ENCODE peak calls at places on chromosome 2, in four cellular contexts. C is coronary artery, T is kidney, R is fibroblast of the aortic adventitia. U is an unnamed sample.

GRCh38 chr2:217858519-217859466 is 144.0 kb downstream of the TNS1 start:
- DNase-seq in C (peak; percentile 98), R (peak; percentile 99), T (peak; percentile 94), U (peak; percentile 55)

GRCh38 chr2:236538242-236538641 is 31.4 kb upstream of the ACKR3 start:
- DNase-seq in R (no peak), T (no peak), C (no peak), U (no peak)

GRCh38 chr2:19802088-19802806 is 99.5 kb downstream of the TTC32 start:
- DNase-seq in R (peak; percentile 51), T (no peak), C (no peak), U (no peak)

GRCh38 chr2:216298719-216299118 is 73.6 kb downstream of the MARCHF4 start:
- DNase-seq in R (peak; percentile 79), T (no peak), C (no peak), U (no peak)

GRCh38 chr2:225779829-225780228 is 380.3 kb downstream of the NYAP2 start:
- DNase-seq in C (no peak), R (peak; percentile 79), T (no peak), U (no peak)

GRCh38 chr2:119753041-119753929 is 6.4 kb upstream of the PTPN4 start:
- DNase-seq in R (peak; percentile 70), C (no peak), T (no peak), U (no peak)

GRCh38 chr2:7919510-7919909 is 762.3 kb upstream of the ID2 start:
- DNase-seq in C (no peak), T (no peak), R (no peak), U (no peak)

GRCh38 chr2:71801969-71802368 is 345.7 kb downstream of the CYP26B1 start:
- DNase-seq in C (peak; percentile 76), T (no peak), R (peak; percentile 82), U (no peak)

GRCh38 chr2:65382323-65382722 is 50.1 kb downstream of the SPRED2 start:
- DNase-seq in R (no peak), C (no peak), T (no peak), U (no peak)

GRCh38 chr2:101340141-101340541 is 31.6 kb upstream of the RNF149 start:
- DNase-seq in R (peak; percentile 27), T (no peak), C (no peak), U (no peak)

GRCh38 chr2:143425896-143426295 is 296.7 kb downstream of the ARHGAP15 start:
- DNase-seq in T (no peak), C (no peak), R (no peak), U (no peak)

GRCh38 chr2:85089464-85090072 is 43.6 kb upstream of the TCF7L1 start:
- DNase-seq in C (no peak), T (no peak), R (no peak), U (no peak)

GRCh38 chr2:155747531-155747930 is 585.0 kb downstream of the NR4A2 start:
- DNase-seq in C (no peak), T (no peak), R (no peak), U (no peak)

GRCh38 chr2:16021611-16022363 is 81.4 kb downstream of the MYCN start:
- DNase-seq in C (no peak), T (no peak), R (no peak), U (no peak)

GRCh38 chr2:102080451-102081054 is 62.0 kb upstream of the IL1R1 start:
- DNase-seq in T (no peak), R (no peak), C (no peak), U (no peak)

GRCh38 chr2:19137433-19137832 is 221.0 kb downstream of the OSR1 start:
- DNase-seq in R (no peak), C (no peak), T (no peak), U (no peak)

GRCh38 chr2:20506281-20506685 is 59.4 kb downstream of the RHOB start:
- DNase-seq in T (no peak), C (no peak), R (peak; percentile 54), U (no peak)

GRCh38 chr2:238703436-238703835 is 144.4 kb upstream of the TWIST2 start:
- DNase-seq in T (no peak), R (no peak), C (peak; percentile 28), U (no peak)

GRCh38 chr2:216473187-216473586 is 25.5 kb upstream of the RPL37A start:
- DNase-seq in R (no peak), T (no peak), C (no peak), U (no peak)

GRCh38 chr2:134683561-134684112 is 35.2 kb downstream of the TMEM163 start:
- DNase-seq in C (no peak), R (peak; percentile 23), T (no peak), U (no peak)

GRCh38 chr2:12709207-12709522 is 7.6 kb upstream of the TRIB2 start:
- DNase-seq in C (no peak), T (no peak), R (no peak), U (no peak)

GRCh38 chr2:98025481-98026037 is 29.8 kb upstream of the TMEM131 start:
- DNase-seq in C (no peak), R (no peak), T (no peak), U (no peak)

GRCh38 chr2:232857158-232857563 is 12.9 kb upstream of the SNORC start:
- DNase-seq in C (no peak), T (no peak), R (peak; percentile 43), U (no peak)

GRCh38 chr2:18519991-18520604 is 40.4 kb downstream of the RDH14 start:
- DNase-seq in R (peak; percentile 94), C (no peak), T (no peak), U (no peak)

GRCh38 chr2:241018051-241018891 is 19.9 kb downstream of the SNED1 start:
- DNase-seq in T (peak; percentile 54), C (no peak), R (no peak), U (peak; percentile 20)

GRCh38 chr2:238097201-238097987 is 2.7 kb upstream of the ESPNL start:
- DNase-seq in R (no peak), C (no peak), T (peak; percentile 56), U (peak; percentile 21)

DNA sequence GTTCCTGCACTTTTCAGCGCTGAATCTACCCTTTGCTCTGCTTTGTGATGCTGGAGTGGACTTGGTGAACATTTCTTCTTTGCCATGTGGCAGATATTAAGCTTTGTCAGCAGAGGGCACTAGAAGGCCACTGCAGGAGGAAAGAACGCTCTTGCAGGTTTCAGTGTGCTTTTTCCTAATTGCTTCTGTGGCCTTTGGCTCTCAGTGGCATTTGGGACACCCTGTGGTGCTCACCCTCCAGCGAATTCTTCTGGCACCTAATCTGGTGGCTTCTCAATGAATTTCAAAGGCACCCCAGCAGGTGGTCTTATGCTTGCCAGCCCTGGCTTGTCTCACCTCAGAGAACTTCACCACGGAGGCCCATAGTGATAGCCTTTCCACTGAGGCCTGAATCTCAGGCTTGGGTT is 146.7 kb downstream of the MYO3B start:
- DNase-seq in R (peak; percentile 43), T (no peak), C (no peak), U (peak; percentile 26)
- TF ChIP-seq CTCF in R (peak; percentile 65), T (peak; percentile 78), C (peak; percentile 36), U (peak; percentile 51)

GRCh38 chr2:40404500-40404899 is 47.4 kb downstream of the SLC8A1 start:
- DNase-seq in C (no peak), T (no peak), R (no peak), U (no peak)
- TF ChIP-seq CTCF in C (no peak), T (no peak), R (no peak), U (no peak)

DNA sequence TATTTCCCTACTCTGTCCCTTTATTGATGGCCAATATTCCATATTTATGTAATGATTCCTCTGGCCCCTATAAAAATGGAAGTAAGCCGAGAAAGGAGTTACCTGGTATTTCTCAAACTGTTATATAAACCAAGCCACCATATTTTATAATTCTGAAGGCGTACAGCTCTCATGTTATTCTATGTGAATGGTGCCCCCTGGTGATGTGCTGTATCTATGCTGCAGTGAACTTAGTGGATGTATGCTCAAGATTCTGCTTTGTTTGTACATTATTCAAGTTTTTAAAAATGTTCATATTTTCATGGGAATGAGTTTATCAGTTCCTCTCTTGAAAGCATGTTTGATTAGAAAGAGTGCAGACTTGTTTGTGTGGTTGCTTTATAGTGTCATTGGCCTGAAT is 194.5 kb upstream of the LRRTM1 start:
- DNase-seq in C (no peak), R (peak; percentile 77), T (no peak), U (peak; percentile 36)
- TF ChIP-seq CTCF in C (no peak), R (peak; percentile 72), T (peak; percentile 73), U (no peak)

DNA sequence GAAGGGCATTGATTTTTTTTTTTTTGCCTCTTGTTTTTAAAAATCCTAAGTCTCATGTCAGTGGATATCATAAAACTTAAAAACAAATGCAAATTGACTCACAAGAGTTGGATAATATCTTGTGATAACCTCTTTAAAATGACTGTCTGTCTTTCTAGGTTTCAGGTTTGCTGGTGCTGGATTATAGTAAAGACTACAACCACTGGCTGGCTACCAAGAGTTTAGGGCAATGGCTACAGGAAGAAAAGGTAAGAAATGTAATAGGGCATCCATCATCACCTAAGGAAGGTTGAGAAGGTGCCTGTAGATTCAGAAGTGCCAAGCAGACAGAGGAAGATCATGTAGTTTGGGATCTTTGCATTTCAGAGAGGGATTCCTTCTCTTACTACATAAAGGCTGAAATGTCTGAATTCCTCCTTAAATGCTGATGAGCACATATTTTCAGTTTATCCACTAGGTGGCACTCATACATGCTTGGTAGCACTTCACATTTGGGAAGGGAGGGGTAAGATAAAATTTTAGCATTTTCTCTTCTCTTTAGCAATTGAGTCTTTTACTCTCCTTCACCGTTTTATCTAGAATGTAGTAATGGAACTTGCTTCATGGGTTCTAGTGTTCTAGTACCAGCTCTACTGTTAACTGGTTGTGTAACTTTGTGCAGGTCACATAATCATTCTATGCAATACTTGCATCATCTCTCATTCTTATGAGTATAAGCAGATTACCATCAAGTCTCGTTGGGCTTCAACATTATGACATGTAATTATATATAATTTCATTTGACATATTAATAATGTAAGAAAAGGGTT is 21.1 kb downstream of the CPS1 start:
- DNase-seq in C (no peak), R (peak; percentile 73), T (no peak), U (no peak)
- TF ChIP-seq CTCF in C (peak; percentile 45), R (peak; percentile 81), T (peak; percentile 64), U (no peak)

GRCh38 chr2:23399674-23400261 is 14.8 kb downstream of the KLHL29 start:
- DNase-seq in R (no peak), T (no peak), C (peak; percentile 64), U (no peak)
- TF ChIP-seq CTCF in R (no peak), T (no peak), C (no peak), U (no peak)